ENCODE peak calls at places on chromosomes 12 and 14, in eight cellular contexts. Q, F, Y, S, N, H, M and A are unnamed samples.

GRCh38 chr12:6917491-6918231 is 3.3 kb downstream of the ENO2 start:
- DNase-seq in Y (no peak), Q (no peak), M (no peak), N (no peak), S (no peak), H (no peak), F (no peak), A (no peak)

GRCh38 chr12:20451759-20452158 is 83.4 kb downstream of the PDE3A start:
- DNase-seq in S (no peak), Q (no peak), H (no peak), M (no peak), F (peak), Y (no peak), N (no peak), A (no peak)

GRCh38 chr12:2691001-2691339 is 103.8 kb upstream of the FKBP4 start:
- DNase-seq in Q (no peak), M (no peak), N (no peak), Y (no peak), F (peak), H (no peak), S (no peak), A (no peak)

GRCh38 chr12:29733060-29733459 is 50.7 kb downstream of the TMTC1 start:
- DNase-seq in F (no peak), Q (no peak), Y (no peak), S (no peak), N (no peak), H (no peak), M (no peak), A (no peak)

GRCh38 chr12:65561798-65562382 is 262.4 kb upstream of the HMGA2 start:
- DNase-seq in H (no peak), F (no peak), N (no peak), M (no peak), Q (no peak), S (no peak), Y (no peak), A (no peak)

GRCh38 chr12:50246873-50247612 is 36.3 kb downstream of the LIMA1 start:
- DNase-seq in N (peak), F (peak), H (peak), M (no peak), Q (peak), Y (peak), S (peak), A (peak)

GRCh38 chr12:124597041-124597440 is 29.6 kb upstream of the NCOR2 start:
- DNase-seq in Y (no peak), N (no peak), S (no peak), H (no peak), Q (no peak), F (no peak), M (no peak), A (no peak)

GRCh38 chr12:104733717-104734175 is 224.3 kb downstream of the SLC41A2 start:
- DNase-seq in Q (peak), M (no peak), F (peak), Y (no peak), H (peak), N (no peak), S (no peak), A (no peak)

GRCh38 chr12:56935157-56935556 is 949 bp upstream of the SDR9C7 start:
- DNase-seq in N (no peak), S (no peak), H (no peak), Y (no peak), Q (no peak), M (no peak), F (no peak), A (no peak)

GRCh38 chr12:4766445-4766844 is 46.2 kb downstream of the GALNT8 start:
- DNase-seq in N (peak), Y (no peak), H (no peak), Q (no peak), M (no peak), S (no peak), F (no peak), A (no peak)

GRCh38 chr12:90124914-90125313 is 416.3 kb upstream of the ATP2B1 start:
- DNase-seq in F (no peak), S (no peak), M (no peak), Y (no peak), N (no peak), Q (no peak), H (no peak), A (no peak)

GRCh38 chr14:73977896-73978295 is 27.8 kb downstream of the COQ6 start:
- DNase-seq in N (no peak), H (no peak), Q (no peak), M (no peak), Y (no peak), F (no peak), S (no peak), A (no peak)

GRCh38 chr12:59937148-59937547 is 341.3 kb downstream of the SLC16A7 start:
- DNase-seq in H (no peak), S (no peak), Y (no peak), F (no peak), N (no peak), M (no peak), Q (no peak), A (no peak)

GRCh38 chr14:51677276-51677675 is 25.6 kb downstream of the FRMD6 start:
- DNase-seq in H (no peak), Q (no peak), S (no peak), Y (no peak), F (no peak), M (no peak), N (no peak), A (no peak)

GRCh38 chr12:65672441-65672840 is 151.8 kb upstream of the HMGA2 start:
- DNase-seq in M (no peak), F (no peak), N (no peak), Y (no peak), Q (no peak), H (no peak), S (no peak), A (no peak)

GRCh38 chr14:71449316-71450055 is 482.7 kb upstream of the RGS6 start:
- DNase-seq in Y (no peak), F (no peak), N (no peak), H (no peak), S (no peak), Q (no peak), M (no peak), A (no peak)

GRCh38 chr12:45763381-45763780 is 33.9 kb downstream of the ARID2 start:
- DNase-seq in Q (no peak), M (no peak), N (no peak), Y (no peak), H (no peak), F (no peak), S (no peak), A (no peak)

GRCh38 chr12:105318651-105319483 is 11.6 kb upstream of the C12orf75 start:
- DNase-seq in Q (no peak), N (no peak), F (no peak), M (no peak), S (no peak), Y (no peak), H (no peak), A (no peak)

GRCh38 chr12:128823216-128823915 is 392 bp downstream of the SLC15A4 start:
- DNase-seq in H (peak), S (peak), Q (no peak), M (no peak), F (no peak), N (no peak), Y (peak), A (no peak)

GRCh38 chr12:132253698-132254480 is 75.5 kb downstream of the GALNT9 start:
- DNase-seq in F (no peak), H (no peak), M (no peak), N (no peak), Y (no peak), S (no peak), Q (no peak), A (no peak)

GRCh38 chr12:5518584-5519365 is 86.9 kb downstream of the NTF3 start:
- DNase-seq in H (no peak), F (no peak), Q (no peak), S (no peak), Y (no peak), M (no peak), N (peak), A (no peak)

GRCh38 chr12:95545731-95546490 is 5.4 kb downstream of the USP44 start:
- DNase-seq in M (no peak), H (no peak), F (no peak), S (no peak), Q (no peak), N (no peak), Y (no peak), A (no peak)

GRCh38 chr12:53502331-53502730 is 1.2 kb downstream of the TARBP2 start:
- DNase-seq in M (no peak), Y (no peak), H (no peak), Q (no peak), N (no peak), S (no peak), F (no peak), A (peak)

GRCh38 chr14:80215756-80216581 is 4.7 kb upstream of the DIO2 start:
- DNase-seq in F (peak), Y (peak), S (no peak), M (no peak), Q (no peak), N (peak), H (no peak), A (no peak)

GRCh38 chr12:47591387-47591786 is 114.4 kb downstream of the RPAP3 start:
- DNase-seq in M (no peak), F (no peak), N (no peak), Y (no peak), Q (no peak), S (no peak), H (no peak), A (no peak)

DNA sequence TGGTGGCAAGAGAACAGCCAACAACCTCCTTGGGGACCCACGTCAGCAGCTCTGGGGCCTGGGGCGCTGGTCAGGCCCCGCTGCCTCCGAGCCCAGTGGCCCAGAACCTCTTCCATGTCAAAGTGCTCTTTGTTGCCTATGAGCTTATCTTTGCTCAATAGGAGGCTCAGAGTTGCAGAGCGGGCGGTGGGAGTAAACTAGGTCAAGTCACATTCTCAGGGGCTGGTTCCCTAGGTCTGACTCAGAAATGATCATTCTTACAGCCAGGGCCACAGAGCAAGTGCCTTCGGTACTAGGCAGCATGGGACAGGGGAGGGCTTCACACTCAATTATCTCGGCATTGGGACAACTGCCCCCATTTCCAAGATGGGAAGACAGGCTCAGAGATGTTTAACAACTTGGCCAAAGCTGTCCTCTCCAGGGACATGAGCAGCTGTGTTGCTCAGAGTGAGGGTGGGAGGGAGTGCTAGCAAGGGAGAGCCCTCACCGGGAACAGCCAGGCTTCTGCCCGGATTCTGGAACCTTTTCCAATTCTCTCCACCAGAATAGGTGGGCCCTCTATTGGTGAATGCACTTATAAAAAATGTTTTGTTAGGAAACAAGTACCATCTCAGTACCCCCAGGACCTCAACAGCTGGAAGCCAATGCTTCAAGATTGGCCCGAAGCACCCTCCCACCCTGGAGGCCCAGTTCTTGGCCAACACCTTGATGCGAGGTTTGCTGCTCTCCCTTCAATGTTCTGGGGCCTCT is 11.9 kb downstream of the SLC25A29 start:
- DNase-seq in Y (peak), N (no peak), M (peak), H (no peak), F (no peak), S (no peak), Q (no peak), A (peak)
- H3K27ac ChIP-seq in Y (peak), N (peak), M (no peak), H (no peak), F (no peak), S (no peak), Q (no peak), A (peak)

GRCh38 chr12:110686294-110686903 is 2.5 kb downstream of the HVCN1 start:
- DNase-seq in N (no peak), S (no peak), Q (no peak), M (no peak), H (no peak), F (no peak), Y (no peak), A (no peak)

GRCh38 chr12:110687770-110688169 is 1.1 kb downstream of the HVCN1 start:
- DNase-seq in F (no peak), S (no peak), Q (no peak), H (no peak), M (no peak), Y (no peak), N (no peak), A (peak)

GRCh38 chr12:110689601-110690430 is 901 bp upstream of the HVCN1 start:
- DNase-seq in Q (no peak), Y (peak), F (no peak), S (peak), M (no peak), H (no peak), N (peak), A (no peak)

GRCh38 chr12:110688446-110689001 is 391 bp downstream of the HVCN1 start:
- DNase-seq in N (no peak), S (no peak), Y (no peak), F (no peak), H (no peak), M (no peak), Q (no peak), A (no peak)

GRCh38 chr12:110689002-110689600 is at the start of gene HVCN1:
- DNase-seq in H (peak), M (peak), Y (peak), Q (no peak), S (peak), F (no peak), N (peak), A (peak)
- TF ChIP-seq POLR2A in H (no peak), M (no peak), Y (no peak), Q (no peak), S (no peak), F (no peak), N (no peak), A (no peak)

GRCh38 chr14:68924392-68925158 is 54.5 kb downstream of the ACTN1 start:
- DNase-seq in Y (peak), N (no peak), S (peak), M (no peak), F (no peak), H (no peak), Q (no peak), A (no peak)

GRCh38 chr14:68925373-68925772 is 53.7 kb downstream of the ACTN1 start:
- DNase-seq in S (no peak), M (no peak), N (no peak), Q (no peak), F (no peak), H (no peak), Y (no peak), A (no peak)

GRCh38 chr14:68927089-68927488 is 52.0 kb downstream of the ACTN1 start:
- DNase-seq in Q (no peak), Y (no peak), F (no peak), M (no peak), S (no peak), H (no peak), N (no peak), A (no peak)

GRCh38 chr14:68927956-68928675 is 51.0 kb downstream of the ACTN1 start:
- DNase-seq in F (no peak), M (no peak), Y (no peak), S (no peak), Q (no peak), H (no peak), N (no peak), A (no peak)

DNA sequence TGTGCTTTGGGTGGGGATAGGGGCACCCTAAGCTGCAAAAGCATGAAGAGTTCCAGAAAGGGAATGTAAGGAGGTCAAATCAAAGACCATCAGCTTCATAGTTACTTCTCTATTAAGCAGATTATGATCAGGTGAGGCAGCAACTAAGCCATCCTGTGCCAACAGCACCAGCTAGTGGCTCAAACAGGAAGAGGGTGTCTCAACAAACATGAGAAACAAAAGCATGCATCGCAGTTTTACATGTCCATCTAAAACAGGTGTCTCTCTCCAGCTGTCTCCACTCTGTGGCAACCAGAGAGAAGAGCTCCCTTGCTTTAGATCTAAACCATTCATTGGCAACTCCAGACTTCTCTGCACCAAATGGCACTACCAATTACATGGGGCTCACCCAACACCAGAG is 52.9 kb downstream of the ACTN1 start:
- DNase-seq in H (no peak), S (no peak), F (peak), Q (no peak), N (no peak), Y (no peak), M (no peak), A (no peak)
- TF ChIP-seq CTCF in H (no peak), S (peak), F (peak), Q (peak), N (no peak), Y (no peak), M (no peak), A (no peak)

DNA sequence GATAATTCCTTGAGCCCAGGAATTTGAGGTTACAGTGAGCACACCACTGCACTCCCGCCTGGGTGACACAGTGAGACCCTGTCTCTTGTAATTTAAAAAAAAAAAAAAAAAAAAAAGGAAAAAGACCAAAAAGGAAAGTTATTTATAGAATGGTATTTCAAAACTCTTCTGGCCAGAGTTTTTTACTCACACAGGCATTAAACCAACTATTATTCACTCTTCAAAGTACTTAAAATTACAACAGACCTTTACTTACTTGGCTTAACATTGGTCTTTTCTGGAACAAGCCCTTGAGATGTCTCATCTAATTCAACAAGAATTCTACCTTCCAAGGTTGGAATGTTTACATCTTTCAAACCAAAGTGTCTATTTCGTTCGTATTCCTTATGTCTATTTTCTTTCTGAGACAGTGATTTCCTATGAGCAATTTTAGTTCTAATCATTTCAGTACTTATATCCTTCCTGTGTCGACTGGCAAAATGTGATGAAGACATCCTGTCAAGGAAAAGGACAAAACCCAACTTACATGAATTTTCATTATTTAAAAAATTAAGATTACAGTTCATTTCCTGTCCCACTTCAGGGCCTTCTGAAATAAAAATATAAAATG is 2.6 kb downstream of the DLGAP5 start:
- DNase-seq in F (no peak), H (no peak), N (no peak), Q (no peak), Y (no peak), S (no peak), M (no peak), A (no peak)
- H3K27ac ChIP-seq in F (no peak), H (no peak), N (no peak), Q (no peak), Y (no peak), S (no peak), M (no peak), A (no peak)

GRCh38 chr14:49861923-49862673 is 9.5 kb upstream of the NEMF start:
- DNase-seq in M (peak), Q (peak), H (peak), F (peak), Y (peak), N (peak), S (peak), A (peak)
- TF ChIP-seq POLR2A in M (no peak), Q (no peak), H (peak), F (no peak), Y (no peak), N (peak), S (no peak), A (peak)

GRCh38 chr14:97379091-97379531 is 581.9 kb downstream of the VRK1 start:
- DNase-seq in Q (no peak), H (no peak), M (no peak), Y (no peak), F (no peak), N (no peak), S (no peak), A (no peak)

GRCh38 chr14:97382616-97383226 is 585.5 kb downstream of the VRK1 start:
- DNase-seq in H (no peak), F (no peak), N (no peak), M (no peak), Y (no peak), Q (no peak), S (no peak), A (no peak)

GRCh38 chr14:97380539-97380941 is 583.4 kb downstream of the VRK1 start:
- DNase-seq in S (no peak), M (no peak), Q (peak), F (peak), Y (no peak), H (no peak), N (no peak), A (no peak)

GRCh38 chr14:97377550-97377949 is 580.4 kb downstream of the VRK1 start:
- DNase-seq in Y (no peak), M (no peak), Q (no peak), N (no peak), S (no peak), F (no peak), H (no peak), A (no peak)

DNA sequence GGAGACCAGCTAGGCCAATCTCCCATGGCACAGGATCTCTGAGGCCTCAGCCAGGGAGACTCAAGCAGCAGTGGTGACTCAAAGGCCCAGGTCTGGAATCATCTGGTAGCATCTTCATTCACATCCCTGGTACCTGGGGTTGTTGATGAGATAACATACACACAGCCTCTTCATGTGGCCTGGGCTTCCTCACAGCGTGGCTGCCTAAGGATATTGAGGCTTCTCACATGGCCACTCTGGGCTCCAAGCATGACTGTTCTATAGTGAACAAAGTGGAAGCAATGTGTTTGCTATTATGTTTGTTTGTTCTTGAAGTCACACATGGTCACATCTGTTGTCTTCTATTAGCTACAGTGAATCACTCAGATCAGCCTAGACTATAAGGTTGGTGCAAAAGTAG is 584.1 kb downstream of the VRK1 start:
- DNase-seq in M (no peak), S (no peak), F (no peak), N (no peak), H (no peak), Y (no peak), Q (no peak), A (no peak)
- TF ChIP-seq CTCF in M (no peak), S (no peak), F (no peak), N (no peak), H (no peak), Y (no peak), Q (no peak), A (no peak)

GRCh38 chr14:99273025-99273723 is 1.2 kb upstream of the BCL11B start:
- DNase-seq in F (peak), M (peak), Q (no peak), H (no peak), N (no peak), S (no peak), Y (no peak), A (no peak)

GRCh38 chr14:99271951-99272668 is at the start of gene BCL11B:
- DNase-seq in Q (peak), S (peak), H (peak), M (peak), Y (peak), N (peak), F (peak), A (peak)

GRCh38 chr14:99270491-99271287 is 1.3 kb downstream of the BCL11B start:
- DNase-seq in S (no peak), Y (no peak), Q (no peak), F (no peak), M (peak), H (no peak), N (no peak), A (no peak)

GRCh38 chr14:99272669-99273024 is 650 bp upstream of the BCL11B start:
- DNase-seq in H (no peak), F (no peak), M (no peak), Y (no peak), S (no peak), N (no peak), Q (no peak), A (no peak)

GRCh38 chr14:99271288-99271941 is 582 bp downstream of the BCL11B start:
- DNase-seq in F (no peak), N (no peak), Q (no peak), Y (no peak), M (peak), H (no peak), S (no peak), A (no peak)
- H3K27ac ChIP-seq in F (peak), N (no peak), Q (no peak), Y (no peak), M (peak), H (no peak), S (no peak), A (no peak)